ENCODE peak calls at places on chromosome 21, in five cellular contexts. One of them, this sample, is unnamed.

GRCh38 chr21:17636711-17637110 is 24.0 kb upstream of the BTG3 start:
- DNase-seq in lower lobe of right lung: no peak
- DNase-seq in OCI-LY7: no peak
- DNase-seq in HepG2: no peak
- DNase-seq in sigmoid colon: no peak
- DNase-seq in this sample: peak; percentile 63

GRCh38 chr21:36759348-36760083 is 60.6 kb downstream of the SIM2 start:
- DNase-seq in OCI-LY7: no peak
- DNase-seq in sigmoid colon: no peak
- DNase-seq in HepG2: no peak
- DNase-seq in lower lobe of right lung: no peak
- DNase-seq in this sample: no peak

GRCh38 chr21:38178653-38179503 is 77.9 kb upstream of the KCNJ15 start:
- DNase-seq in sigmoid colon: no peak
- DNase-seq in HepG2: no peak
- DNase-seq in lower lobe of right lung: no peak
- DNase-seq in OCI-LY7: no peak
- DNase-seq in this sample: no peak

GRCh38 chr21:36024782-36025181 is 35.5 kb downstream of the SETD4 start:
- DNase-seq in lower lobe of right lung: no peak
- DNase-seq in HepG2: no peak
- DNase-seq in OCI-LY7: no peak
- DNase-seq in sigmoid colon: no peak
- DNase-seq in this sample: no peak

GRCh38 chr21:46307625-46308024 is 16.0 kb downstream of the C21orf58 start:
- DNase-seq in HepG2: no peak
- DNase-seq in OCI-LY7: no peak
- DNase-seq in sigmoid colon: no peak
- DNase-seq in lower lobe of right lung: no peak
- DNase-seq in this sample: no peak

GRCh38 chr21:17455028-17455353 is 57.9 kb upstream of the CXADR start:
- DNase-seq in HepG2: no peak
- DNase-seq in sigmoid colon: no peak
- DNase-seq in OCI-LY7: no peak
- DNase-seq in lower lobe of right lung: no peak
- DNase-seq in this sample: no peak

GRCh38 chr21:21436012-21436545 is 437.9 kb downstream of the NCAM2 start:
- DNase-seq in lower lobe of right lung: no peak
- DNase-seq in OCI-LY7: no peak
- DNase-seq in sigmoid colon: no peak
- DNase-seq in HepG2: no peak
- DNase-seq in this sample: no peak

GRCh38 chr21:29196021-29196663 is 65.7 kb downstream of the MAP3K7CL start:
- DNase-seq in sigmoid colon: peak; percentile 66
- DNase-seq in lower lobe of right lung: peak; percentile 49
- DNase-seq in OCI-LY7: peak; percentile 55
- DNase-seq in HepG2: peak; percentile 70
- DNase-seq in this sample: peak; percentile 48

GRCh38 chr21:38277501-38278111 is 20.8 kb downstream of the KCNJ15 start:
- DNase-seq in lower lobe of right lung: no peak
- DNase-seq in HepG2: no peak
- DNase-seq in OCI-LY7: no peak
- DNase-seq in sigmoid colon: peak; percentile 76
- DNase-seq in this sample: peak; percentile 33

GRCh38 chr21:28991861-28992525 is 684 bp downstream of the LTN1 start:
- DNase-seq in HepG2: peak; percentile 16
- DNase-seq in OCI-LY7: peak; percentile 18
- DNase-seq in sigmoid colon: no peak
- DNase-seq in lower lobe of right lung: no peak
- DNase-seq in this sample: no peak

GRCh38 chr21:41283211-41283818 is 33.3 kb upstream of the FAM3B start:
- DNase-seq in OCI-LY7: peak; percentile 85
- DNase-seq in lower lobe of right lung: no peak
- DNase-seq in HepG2: peak; percentile 74
- DNase-seq in sigmoid colon: no peak
- DNase-seq in this sample: no peak

GRCh38 chr21:31502537-31503143 is 156.9 kb upstream of the SOD1 start:
- DNase-seq in sigmoid colon: no peak
- DNase-seq in HepG2: no peak
- DNase-seq in OCI-LY7: no peak
- DNase-seq in lower lobe of right lung: no peak
- DNase-seq in this sample: no peak

GRCh38 chr21:39314155-39315027 is 959 bp upstream of the BRWD1 start:
- DNase-seq in sigmoid colon: peak; percentile 72
- DNase-seq in OCI-LY7: peak; percentile 73
- DNase-seq in HepG2: peak; percentile 31
- DNase-seq in lower lobe of right lung: peak; percentile 58
- DNase-seq in this sample: peak; percentile 10

GRCh38 chr21:34885636-34886553 is 163.2 kb downstream of the RUNX1 start:
- DNase-seq in OCI-LY7: no peak
- DNase-seq in sigmoid colon: no peak
- DNase-seq in lower lobe of right lung: no peak
- DNase-seq in HepG2: peak; percentile 55
- DNase-seq in this sample: no peak

GRCh38 chr21:25079053-25079452 is 528.2 kb downstream of the MRPL39 start:
- DNase-seq in sigmoid colon: no peak
- DNase-seq in lower lobe of right lung: no peak
- DNase-seq in OCI-LY7: no peak
- DNase-seq in HepG2: no peak
- DNase-seq in this sample: no peak

GRCh38 chr21:34715518-34715917 is 46.7 kb downstream of the CLIC6 start:
- DNase-seq in OCI-LY7: no peak
- DNase-seq in HepG2: no peak
- DNase-seq in lower lobe of right lung: no peak
- DNase-seq in sigmoid colon: no peak
- DNase-seq in this sample: no peak

GRCh38 chr21:34913786-34914185 is 135.3 kb downstream of the RUNX1 start:
- DNase-seq in lower lobe of right lung: no peak
- DNase-seq in sigmoid colon: no peak
- DNase-seq in OCI-LY7: no peak
- DNase-seq in HepG2: no peak
- DNase-seq in this sample: no peak

GRCh38 chr21:20040768-20041167 is 957.4 kb upstream of the NCAM2 start:
- DNase-seq in OCI-LY7: no peak
- DNase-seq in sigmoid colon: no peak
- DNase-seq in HepG2: no peak
- DNase-seq in lower lobe of right lung: no peak
- DNase-seq in this sample: no peak

GRCh38 chr21:45887121-45887611 is 94.4 kb upstream of the COL6A1 start:
- DNase-seq in sigmoid colon: peak; percentile 81
- DNase-seq in lower lobe of right lung: no peak
- DNase-seq in HepG2: no peak
- DNase-seq in OCI-LY7: no peak
- DNase-seq in this sample: no peak

GRCh38 chr21:41659791-41660560 is 106.9 kb downstream of the RIPK4 start:
- DNase-seq in lower lobe of right lung: no peak
- DNase-seq in OCI-LY7: no peak
- DNase-seq in HepG2: peak; percentile 29
- DNase-seq in sigmoid colon: no peak
- DNase-seq in this sample: peak; percentile 25

GRCh38 chr21:37528150-37528937 is 161.8 kb downstream of the DYRK1A start:
- DNase-seq in OCI-LY7: no peak
- DNase-seq in lower lobe of right lung: no peak
- DNase-seq in HepG2: no peak
- DNase-seq in sigmoid colon: no peak
- DNase-seq in this sample: no peak

GRCh38 chr21:45539046-45539795 is 3.0 kb downstream of the SLC19A1 start:
- DNase-seq in HepG2: no peak
- DNase-seq in lower lobe of right lung: peak; percentile 36
- DNase-seq in OCI-LY7: no peak
- DNase-seq in sigmoid colon: peak; percentile 54
- DNase-seq in this sample: peak; percentile 5

GRCh38 chr21:39721885-39722284 is 23.1 kb upstream of the IGSF5 start:
- DNase-seq in HepG2: no peak
- DNase-seq in sigmoid colon: no peak
- DNase-seq in lower lobe of right lung: no peak
- DNase-seq in OCI-LY7: no peak
- DNase-seq in this sample: no peak

GRCh38 chr21:28513450-28513849 is 479.2 kb downstream of the LTN1 start:
- DNase-seq in HepG2: no peak
- DNase-seq in OCI-LY7: no peak
- DNase-seq in lower lobe of right lung: no peak
- DNase-seq in sigmoid colon: no peak
- DNase-seq in this sample: no peak

GRCh38 chr21:31460985-31461384 is 116.9 kb upstream of the TIAM1 start:
- DNase-seq in HepG2: no peak
- DNase-seq in OCI-LY7: no peak
- DNase-seq in sigmoid colon: no peak
- DNase-seq in lower lobe of right lung: no peak
- DNase-seq in this sample: no peak

GRCh38 chr21:38823737-38824123 is 18.0 kb downstream of the ETS2 start:
- DNase-seq in lower lobe of right lung: no peak
- DNase-seq in sigmoid colon: no peak
- DNase-seq in HepG2: no peak
- DNase-seq in OCI-LY7: no peak
- DNase-seq in this sample: no peak

GRCh38 chr21:31530918-31531705 is 128.4 kb upstream of the SOD1 start:
- DNase-seq in sigmoid colon: no peak
- DNase-seq in lower lobe of right lung: no peak
- DNase-seq in HepG2: no peak
- DNase-seq in OCI-LY7: no peak
- DNase-seq in this sample: no peak

GRCh38 chr21:39313042-39313456 is 383 bp downstream of the BRWD1 start:
- DNase-seq in HepG2: no peak
- DNase-seq in OCI-LY7: no peak
- DNase-seq in sigmoid colon: peak; percentile 70
- DNase-seq in lower lobe of right lung: no peak
- DNase-seq in this sample: peak; percentile 40

GRCh38 chr21:26717146-26717739 is 128.0 kb downstream of the ADAMTS1 start:
- DNase-seq in OCI-LY7: peak; percentile 24
- DNase-seq in sigmoid colon: no peak
- DNase-seq in lower lobe of right lung: no peak
- DNase-seq in HepG2: no peak
- DNase-seq in this sample: no peak

GRCh38 chr21:33245289-33245918 is 15.7 kb downstream of the IFNAR2 start:
- DNase-seq in sigmoid colon: no peak
- DNase-seq in HepG2: peak; percentile 59
- DNase-seq in lower lobe of right lung: no peak
- DNase-seq in OCI-LY7: no peak
- DNase-seq in this sample: no peak
- TF ChIP-seq CTCF in sigmoid colon: no peak
- TF ChIP-seq CTCF in HepG2: no peak
- TF ChIP-seq CTCF in lower lobe of right lung: no peak
- TF ChIP-seq CTCF in OCI-LY7: no peak
- TF ChIP-seq CTCF in this sample: no peak

DNA sequence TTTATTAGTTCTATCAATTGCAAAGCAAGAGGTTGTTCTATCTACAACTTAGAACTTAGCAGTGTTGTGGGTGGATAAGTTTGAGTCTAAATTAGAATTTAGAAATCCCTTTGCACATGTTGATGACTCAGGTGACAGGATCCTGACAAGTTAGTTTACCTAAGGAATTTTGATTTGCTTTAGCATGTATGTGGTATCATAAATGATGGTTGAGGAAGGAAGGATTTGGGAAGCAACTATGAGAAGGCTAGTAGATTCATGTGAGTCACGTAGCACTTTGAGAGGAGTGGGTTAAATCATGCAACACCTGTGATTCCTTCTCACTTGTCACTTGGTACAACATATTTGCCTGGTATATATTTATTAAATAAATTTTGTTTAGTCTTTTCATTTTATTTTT is 223.7 kb upstream of the USP25 start:
- DNase-seq in HepG2: no peak
- DNase-seq in sigmoid colon: no peak
- DNase-seq in OCI-LY7: no peak
- DNase-seq in lower lobe of right lung: no peak
- DNase-seq in this sample: no peak
- H3K9me3 ChIP-seq in HepG2: no peaks in the 10 kb centered on the region
- H3K9me3 ChIP-seq in sigmoid colon: no peaks in the 10 kb centered on the region
- H3K9me3 ChIP-seq in OCI-LY7: no peaks in the 10 kb centered on the region
- H3K9me3 ChIP-seq in lower lobe of right lung: no peaks in the 10 kb centered on the region
- H3K9me3 ChIP-seq in this sample: no peaks in the 10 kb centered on the region

DNA sequence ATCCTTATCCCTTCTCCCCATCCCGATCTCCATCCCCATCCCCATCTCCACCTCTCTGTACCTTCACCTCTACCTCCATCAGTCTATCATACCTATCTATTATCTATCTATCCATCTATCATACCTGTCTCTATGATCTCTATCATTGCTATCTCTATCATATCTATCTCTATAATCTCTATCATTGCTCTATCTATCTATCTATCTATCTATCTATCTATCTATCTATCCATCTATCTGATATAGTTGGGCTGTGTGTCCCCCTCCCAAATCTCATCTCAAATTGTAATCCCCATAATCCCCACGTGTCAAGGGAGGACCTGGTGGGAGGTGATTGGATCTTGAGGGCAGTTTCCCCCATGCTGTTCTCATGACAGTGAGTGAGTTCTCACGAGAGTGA is 97.9 kb upstream of the PAXBP1 start:
- DNase-seq in HepG2: no peak
- DNase-seq in OCI-LY7: no peak
- DNase-seq in lower lobe of right lung: no peak
- DNase-seq in sigmoid colon: no peak
- DNase-seq in this sample: no peak
- H3K4me3 ChIP-seq in HepG2: no peak overlapping the region
- H3K4me3 ChIP-seq in OCI-LY7: no peak overlapping the region
- H3K4me3 ChIP-seq in lower lobe of right lung: no peak overlapping the region
- H3K4me3 ChIP-seq in sigmoid colon: no peak overlapping the region
- H3K4me3 ChIP-seq in this sample: no peak overlapping the region

GRCh38 chr21:44461438-44462089 is 6.3 kb downstream of the LRRC3 start:
- DNase-seq in HepG2: peak; percentile 35
- DNase-seq in OCI-LY7: no peak
- DNase-seq in sigmoid colon: peak; percentile 62
- DNase-seq in lower lobe of right lung: no peak
- DNase-seq in this sample: no peak
- TF ChIP-seq CTCF in HepG2: peak; percentile 80
- TF ChIP-seq CTCF in OCI-LY7: no peak
- TF ChIP-seq CTCF in sigmoid colon: no peak
- TF ChIP-seq CTCF in lower lobe of right lung: no peak
- TF ChIP-seq CTCF in this sample: no peak

DNA sequence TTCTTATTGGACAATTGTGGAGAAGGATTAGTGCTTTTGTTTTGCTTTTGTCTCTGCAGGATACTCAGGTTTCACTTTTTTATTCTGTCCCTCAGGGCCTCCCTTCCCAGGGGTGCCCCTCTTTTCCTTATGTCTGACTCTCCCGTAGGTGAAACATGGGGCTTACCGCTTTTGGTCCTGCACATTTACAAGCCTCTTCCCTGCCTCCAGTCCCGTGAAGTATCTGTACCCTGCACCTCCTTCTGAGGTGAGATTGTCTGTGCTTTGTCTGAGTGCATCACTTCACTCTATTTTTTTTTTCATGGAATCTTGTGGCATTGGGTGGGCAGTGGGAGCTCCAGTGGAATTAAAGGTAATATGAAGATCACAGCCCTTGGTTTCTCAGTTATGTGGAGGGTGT is 758.1 kb upstream of the TPTE start:
- DNase-seq in sigmoid colon: no peak
- DNase-seq in HepG2: no peak
- DNase-seq in OCI-LY7: no peak
- DNase-seq in lower lobe of right lung: no peak
- DNase-seq in this sample: no peak
- H3K9me3 ChIP-seq in sigmoid colon: no peaks in the 10 kb centered on the region
- H3K9me3 ChIP-seq in HepG2: peaks cover 92% of the 10 kb centered on the region
- H3K9me3 ChIP-seq in OCI-LY7: peaks cover 53% of the 10 kb centered on the region
- H3K9me3 ChIP-seq in lower lobe of right lung: peaks cover 14% of the 10 kb centered on the region
- H3K9me3 ChIP-seq in this sample: no peaks in the 10 kb centered on the region

GRCh38 chr21:42840411-42841155 is 38.8 kb downstream of the WDR4 start:
- DNase-seq in OCI-LY7: no peak
- DNase-seq in HepG2: no peak
- DNase-seq in sigmoid colon: no peak
- DNase-seq in lower lobe of right lung: peak; percentile 35
- DNase-seq in this sample: no peak
- H3K4me3 ChIP-seq in OCI-LY7: no peak overlapping the region
- H3K4me3 ChIP-seq in HepG2: no peak overlapping the region
- H3K4me3 ChIP-seq in sigmoid colon: no peak overlapping the region
- H3K4me3 ChIP-seq in lower lobe of right lung: no peak overlapping the region
- H3K4me3 ChIP-seq in this sample: no peak overlapping the region